ENCODE peak calls at places on chromosomes 5 and 9, in ten cellular contexts. Q is C1 segment of cervical spinal cord, C is A549, M is cerebellar cortex, P is NCI-H524, G is activated T-helper 1 cell treated with Interleukin-2 at 50 U/mL for 16 hours, R is NCI-H1694 treated with DMSO at 0.1 percent for 48 hours, O is neural progenitor cell, I is cardiac muscle cell, N is GM12892. V is an unnamed sample.

GRCh38 chr9:37385286-37385685 is 37.2 kb upstream of the GRHPR start:
- DNase-seq in Q (no peak), C (no peak), M (no peak), P (no peak), G (no peak), R (no peak), O (no peak), I (no peak), N (no peak), V (no peak)

GRCh38 chr5:140108093-140109049 is 5.5 kb upstream of the PURA start:
- DNase-seq in Q (peak; percentile 52), C (no peak), M (peak; percentile 44), P (peak; percentile 33), G (peak; percentile 1), R (no peak), O (peak; percentile 61), I (no peak), N (peak; percentile 29), V (peak; percentile 21)

GRCh38 chr9:130698514-130698913 is 4.9 kb downstream of the EXOSC2 start:
- DNase-seq in Q (no peak), C (no peak), M (no peak), P (no peak), G (no peak), R (no peak), O (no peak), I (no peak), N (no peak), V (peak; percentile 43)

GRCh38 chr5:74251106-74252032 is 389.2 kb downstream of the ENC1 start:
- DNase-seq in Q (no peak), C (peak; percentile 57), M (no peak), P (no peak), G (no peak), R (no peak), O (no peak), I (no peak), N (no peak), V (no peak)

GRCh38 chr5:135027318-135027698 is 6.7 kb downstream of the PITX1 start:
- DNase-seq in Q (no peak), C (no peak), M (no peak), P (no peak), G (no peak), R (no peak), O (peak; percentile 62), I (no peak), N (no peak), V (no peak)

GRCh38 chr5:111439473-111440075 is 72.8 kb downstream of the STARD4 start:
- DNase-seq in Q (no peak), C (no peak), M (no peak), P (no peak), G (no peak), R (no peak), O (no peak), I (no peak), N (no peak), V (no peak)

GRCh38 chr5:82164957-82165698 is 113.0 kb downstream of the RPS23 start:
- DNase-seq in Q (peak; percentile 54), C (peak; percentile 86), M (peak; percentile 71), P (peak; percentile 93), G (no peak), R (peak; percentile 27), O (peak; percentile 49), I (peak; percentile 11), N (no peak), V (peak; percentile 25)

GRCh38 chr5:147796556-147797308 is 14.2 kb upstream of the JAKMIP2 start:
- DNase-seq in Q (no peak), C (no peak), M (no peak), P (no peak), G (no peak), R (no peak), O (no peak), I (no peak), N (no peak), V (no peak)

GRCh38 chr5:176541338-176542134 is 4.3 kb upstream of the RNF44 start:
- DNase-seq in Q (no peak), C (peak; percentile 32), M (peak; percentile 58), P (peak; percentile 58), G (peak; percentile 71), R (no peak), O (peak; percentile 62), I (peak; percentile 73), N (no peak), V (peak; percentile 49)

GRCh38 chr9:129402341-129402739 is 218.6 kb downstream of the C9orf50 start:
- DNase-seq in Q (no peak), C (no peak), M (no peak), P (no peak), G (no peak), R (no peak), O (peak; percentile 84), I (no peak), N (no peak), V (no peak)

GRCh38 chr5:17434982-17435381 is 63.0 kb upstream of the TAF11L2 start:
- DNase-seq in Q (no peak), C (no peak), M (no peak), P (no peak), G (no peak), R (no peak), O (no peak), I (no peak), N (no peak), V (no peak)

GRCh38 chr9:130177898-130178805 is 5.9 kb downstream of the NCS1 start:
- DNase-seq in Q (no peak), C (no peak), M (no peak), P (no peak), G (no peak), R (no peak), O (no peak), I (no peak), N (no peak), V (no peak)

GRCh38 chr9:114153761-114154596 is 1.4 kb upstream of the COL27A1 start:
- DNase-seq in Q (no peak), C (peak; percentile 52), M (no peak), P (peak; percentile 50), G (no peak), R (no peak), O (peak; percentile 93), I (peak; percentile 88), N (no peak), V (peak; percentile 61)

GRCh38 chr5:124180523-124181461 is 565.6 kb downstream of the ZNF608 start:
- DNase-seq in Q (no peak), C (no peak), M (no peak), P (no peak), G (no peak), R (no peak), O (peak; percentile 34), I (no peak), N (no peak), V (no peak)

GRCh38 chr9:108779506-108779905 is 76.3 kb downstream of the ACTL7B start:
- DNase-seq in Q (no peak), C (no peak), M (no peak), P (no peak), G (no peak), R (no peak), O (no peak), I (no peak), N (no peak), V (no peak)

GRCh38 chr9:131649646-131650045 is 90.2 kb downstream of the RAPGEF1 start:
- DNase-seq in Q (no peak), C (no peak), M (no peak), P (no peak), G (no peak), R (no peak), O (no peak), I (no peak), N (no peak), V (no peak)

GRCh38 chr5:115898656-115899055 is 56.9 kb downstream of the AP3S1 start:
- DNase-seq in Q (no peak), C (no peak), M (no peak), P (no peak), G (no peak), R (no peak), O (no peak), I (no peak), N (no peak), V (no peak)

GRCh38 chr9:75088646-75089368 is 493 bp downstream of the OSTF1 start:
- DNase-seq in Q (peak; percentile 47), C (peak; percentile 54), M (peak; percentile 56), P (peak; percentile 27), G (no peak), R (no peak), O (peak; percentile 58), I (peak; percentile 68), N (peak; percentile 20), V (peak; percentile 83)

GRCh38 chr9:36986548-36987408 is 47.3 kb downstream of the PAX5 start:
- DNase-seq in Q (no peak), C (no peak), M (no peak), P (no peak), G (no peak), R (no peak), O (peak; percentile 39), I (no peak), N (no peak), V (no peak)

GRCh38 chr9:133161542-133161950 is 2.2 kb downstream of the GBGT1 start:
- DNase-seq in Q (no peak), C (no peak), M (no peak), P (no peak), G (no peak), R (no peak), O (no peak), I (no peak), N (no peak), V (no peak)

GRCh38 chr9:84271004-84271886 is 69.3 kb downstream of the SLC28A3 start:
- DNase-seq in Q (peak; percentile 55), C (no peak), M (peak; percentile 60), P (peak; percentile 73), G (no peak), R (no peak), O (peak; percentile 94), I (peak; percentile 39), N (no peak), V (peak; percentile 30)

GRCh38 chr5:54867310-54867944 is 118.0 kb downstream of the ESM1 start:
- DNase-seq in Q (peak; percentile 31), C (peak; percentile 50), M (peak; percentile 73), P (peak; percentile 58), G (no peak), R (peak; percentile 76), O (peak; percentile 74), I (peak; percentile 77), N (no peak), V (no peak)

GRCh38 chr9:129864991-129865647 is 29.9 kb downstream of the USP20 start:
- DNase-seq in Q (no peak), C (no peak), M (no peak), P (no peak), G (no peak), R (no peak), O (no peak), I (no peak), N (no peak), V (no peak)

GRCh38 chr5:179762781-179763176 is 30.2 kb downstream of the MAML1 start:
- DNase-seq in Q (no peak), C (no peak), M (no peak), P (no peak), G (no peak), R (no peak), O (no peak), I (no peak), N (no peak), V (no peak)

GRCh38 chr5:86869268-86869667 is 251.5 kb downstream of the COX7C start:
- DNase-seq in Q (no peak), C (no peak), M (no peak), P (no peak), G (no peak), R (no peak), O (no peak), I (no peak), N (no peak), V (no peak)

GRCh38 chr5:1881273-1881586 is 1.5 kb downstream of the IRX4 start:
- DNase-seq in Q (no peak), C (peak; percentile 62), M (no peak), P (peak; percentile 55), G (no peak), R (no peak), O (peak; percentile 40), I (no peak), N (no peak), V (no peak)

GRCh38 chr9:68619056-68619455 is 78.4 kb upstream of the TMEM252 start:
- DNase-seq in Q (no peak), C (no peak), M (no peak), P (no peak), G (no peak), R (no peak), O (no peak), I (no peak), N (no peak), V (no peak)

GRCh38 chr5:35095366-35095765 is 47.6 kb upstream of the AGXT2 start:
- DNase-seq in Q (no peak), C (no peak), M (no peak), P (no peak), G (no peak), R (no peak), O (no peak), I (no peak), N (no peak), V (no peak)

V was measured in body of pancreas.